ENCODE peak calls at places on chromosomes 2 and 18, in four cellular contexts. One of them, this sample, is unnamed.

GRCh38 chr2:96747061-96747460 is 7.2 kb upstream of the LMAN2L start:
- DNase-seq in mucosa of gallbladder: no peak
- DNase-seq in NAMALWA: no peak
- DNase-seq in lower leg skin: no peak
- DNase-seq in this sample: no peak

GRCh38 chr18:36212301-36212977 is 25.1 kb downstream of the MOCOS start:
- DNase-seq in mucosa of gallbladder: no peak
- DNase-seq in NAMALWA: no peak
- DNase-seq in lower leg skin: no peak
- DNase-seq in this sample: no peak

GRCh38 chr2:232997749-232998665 is 15.0 kb downstream of the NGEF start:
- DNase-seq in mucosa of gallbladder: no peak
- DNase-seq in NAMALWA: no peak
- DNase-seq in lower leg skin: no peak
- DNase-seq in this sample: no peak

GRCh38 chr2:154439156-154439555 is 259.3 kb upstream of the KCNJ3 start:
- DNase-seq in mucosa of gallbladder: no peak
- DNase-seq in NAMALWA: peak
- DNase-seq in lower leg skin: no peak
- DNase-seq in this sample: peak

GRCh38 chr2:46165916-46166315 is 131.3 kb upstream of the EPAS1 start:
- DNase-seq in mucosa of gallbladder: no peak
- DNase-seq in NAMALWA: no peak
- DNase-seq in lower leg skin: no peak
- DNase-seq in this sample: no peak

GRCh38 chr18:48542513-48543181 is 3.8 kb downstream of the CTIF start:
- DNase-seq in mucosa of gallbladder: no peak
- DNase-seq in NAMALWA: no peak
- DNase-seq in lower leg skin: no peak
- DNase-seq in this sample: peak

GRCh38 chr2:47639469-47639868 is 143.5 kb upstream of the MSH6 start:
- DNase-seq in mucosa of gallbladder: peak
- DNase-seq in NAMALWA: no peak
- DNase-seq in lower leg skin: no peak
- DNase-seq in this sample: no peak

GRCh38 chr2:12050381-12050780 is 303.9 kb downstream of the LPIN1 start:
- DNase-seq in mucosa of gallbladder: no peak
- DNase-seq in NAMALWA: peak
- DNase-seq in lower leg skin: no peak
- DNase-seq in this sample: peak

GRCh38 chr2:37836270-37836669 is 88.8 kb upstream of the RMDN2 start:
- DNase-seq in mucosa of gallbladder: no peak
- DNase-seq in NAMALWA: no peak
- DNase-seq in lower leg skin: no peak
- DNase-seq in this sample: no peak

GRCh38 chr2:200156140-200156858 is 150.2 kb upstream of the SPATS2L start:
- DNase-seq in mucosa of gallbladder: peak
- DNase-seq in NAMALWA: no peak
- DNase-seq in lower leg skin: peak
- DNase-seq in this sample: no peak

GRCh38 chr2:120914839-120915521 is 179.3 kb downstream of the GLI2 start:
- DNase-seq in mucosa of gallbladder: peak
- DNase-seq in NAMALWA: no peak
- DNase-seq in lower leg skin: no peak
- DNase-seq in this sample: no peak

GRCh38 chr2:23649285-23649684 is 264.3 kb downstream of the KLHL29 start:
- DNase-seq in mucosa of gallbladder: no peak
- DNase-seq in NAMALWA: no peak
- DNase-seq in lower leg skin: no peak
- DNase-seq in this sample: no peak

GRCh38 chr2:131105950-131106801 is 1.0 kb downstream of the PLEKHB2 start:
- DNase-seq in mucosa of gallbladder: peak
- DNase-seq in NAMALWA: peak
- DNase-seq in lower leg skin: peak
- DNase-seq in this sample: peak

GRCh38 chr2:186909095-186909494 is 60.1 kb upstream of the ZSWIM2 start:
- DNase-seq in mucosa of gallbladder: no peak
- DNase-seq in NAMALWA: no peak
- DNase-seq in lower leg skin: no peak
- DNase-seq in this sample: no peak

GRCh38 chr2:11103984-11104793 is 51.1 kb upstream of the SLC66A3 start:
- DNase-seq in mucosa of gallbladder: no peak
- DNase-seq in NAMALWA: no peak
- DNase-seq in lower leg skin: no peak
- DNase-seq in this sample: no peak

GRCh38 chr2:189379287-189379630 is 62.0 kb upstream of the WDR75 start:
- DNase-seq in mucosa of gallbladder: no peak
- DNase-seq in NAMALWA: no peak
- DNase-seq in lower leg skin: no peak
- DNase-seq in this sample: no peak

This sample was measured in Kasumi-1.